ENCODE peak calls at places on chromosomes 5 and 9, in four cellular contexts. One of them, this sample, is unnamed.

GRCh38 chr5:60727032-60727431 is 27.1 kb upstream of the DEPDC1B start:
- DNase-seq in GM12878: no peak
- DNase-seq in SK-N-SH: no peak
- DNase-seq in K562: no peak
- DNase-seq in this sample: no peak

GRCh38 chr5:158045696-158046095 is 186.8 kb upstream of the CLINT1 start:
- DNase-seq in GM12878: no peak
- DNase-seq in SK-N-SH: no peak
- DNase-seq in K562: no peak
- DNase-seq in this sample: no peak

GRCh38 chr5:174320051-174320450 is 274.5 kb downstream of the NSG2 start:
- DNase-seq in GM12878: no peak
- DNase-seq in SK-N-SH: no peak
- DNase-seq in K562: no peak
- DNase-seq in this sample: no peak

GRCh38 chr9:77218612-77219011 is 41.3 kb downstream of the VPS13A start:
- DNase-seq in GM12878: no peak
- DNase-seq in SK-N-SH: no peak
- DNase-seq in K562: no peak
- DNase-seq in this sample: peak

GRCh38 chr5:159908201-159908940 is 7.9 kb upstream of the ADRA1B start:
- DNase-seq in GM12878: no peak
- DNase-seq in SK-N-SH: no peak
- DNase-seq in K562: no peak
- DNase-seq in this sample: no peak

GRCh38 chr9:128026255-128027165 is 40.6 kb downstream of the NAIF1 start:
- DNase-seq in GM12878: peak
- DNase-seq in SK-N-SH: peak
- DNase-seq in K562: no peak
- DNase-seq in this sample: no peak

GRCh38 chr5:10689391-10690081 is 71.5 kb downstream of the DAP start:
- DNase-seq in GM12878: no peak
- DNase-seq in SK-N-SH: peak
- DNase-seq in K562: peak
- DNase-seq in this sample: peak

GRCh38 chr5:109701252-109701651 is 11.5 kb downstream of the MAN2A1 start:
- DNase-seq in GM12878: no peak
- DNase-seq in SK-N-SH: no peak
- DNase-seq in K562: no peak
- DNase-seq in this sample: peak

GRCh38 chr9:34334337-34334824 is 5.0 kb downstream of the NUDT2 start:
- DNase-seq in GM12878: no peak
- DNase-seq in SK-N-SH: no peak
- DNase-seq in K562: no peak
- DNase-seq in this sample: peak

GRCh38 chr9:98806394-98807069 is 938 bp upstream of the GALNT12 start:
- DNase-seq in GM12878: no peak
- DNase-seq in SK-N-SH: no peak
- DNase-seq in K562: no peak
- DNase-seq in this sample: peak

GRCh38 chr9:90966475-90967150 is 165.0 kb downstream of the SYK start:
- DNase-seq in GM12878: no peak
- DNase-seq in SK-N-SH: no peak
- DNase-seq in K562: no peak
- DNase-seq in this sample: peak

GRCh38 chr5:18745591-18745987 is 1111.3 kb downstream of the TAF11L14 start:
- DNase-seq in GM12878: no peak
- DNase-seq in SK-N-SH: no peak
- DNase-seq in K562: no peak
- DNase-seq in this sample: no peak

GRCh38 chr9:121278535-121279169 is 10.7 kb downstream of the GSN start:
- DNase-seq in GM12878: peak
- DNase-seq in SK-N-SH: peak
- DNase-seq in K562: peak
- DNase-seq in this sample: peak

GRCh38 chr5:7367780-7368179 is 28.2 kb upstream of the ADCY2 start:
- DNase-seq in GM12878: no peak
- DNase-seq in SK-N-SH: no peak
- DNase-seq in K562: no peak
- DNase-seq in this sample: no peak

GRCh38 chr5:142472306-142472951 is 147.6 kb upstream of the SPRY4 start:
- DNase-seq in GM12878: no peak
- DNase-seq in SK-N-SH: no peak
- DNase-seq in K562: peak
- DNase-seq in this sample: peak

GRCh38 chr5:41433552-41434181 is 76.7 kb downstream of the PLCXD3 start:
- DNase-seq in GM12878: no peak
- DNase-seq in SK-N-SH: no peak
- DNase-seq in K562: no peak
- DNase-seq in this sample: peak

GRCh38 chr5:44665101-44665701 is 143.5 kb upstream of the MRPS30 start:
- DNase-seq in GM12878: no peak
- DNase-seq in SK-N-SH: no peak
- DNase-seq in K562: no peak
- DNase-seq in this sample: no peak

GRCh38 chr9:18798106-18798505 is 234.9 kb downstream of the SAXO1 start:
- DNase-seq in GM12878: no peak
- DNase-seq in SK-N-SH: no peak
- DNase-seq in K562: no peak
- DNase-seq in this sample: peak

GRCh38 chr9:95923794-95924193 is 48.3 kb downstream of the ERCC6L2 start:
- DNase-seq in GM12878: no peak
- DNase-seq in SK-N-SH: no peak
- DNase-seq in K562: no peak
- DNase-seq in this sample: no peak

GRCh38 chr5:98307811-98308210 is 465.7 kb upstream of the RGMB start:
- DNase-seq in GM12878: no peak
- DNase-seq in SK-N-SH: no peak
- DNase-seq in K562: no peak
- DNase-seq in this sample: peak
- TF ChIP-seq RCOR1 in GM12878: no peak
- TF ChIP-seq RCOR1 in SK-N-SH: no peak
- TF ChIP-seq RCOR1 in K562: no peak
- TF ChIP-seq RCOR1 in this sample: no peak

DNA sequence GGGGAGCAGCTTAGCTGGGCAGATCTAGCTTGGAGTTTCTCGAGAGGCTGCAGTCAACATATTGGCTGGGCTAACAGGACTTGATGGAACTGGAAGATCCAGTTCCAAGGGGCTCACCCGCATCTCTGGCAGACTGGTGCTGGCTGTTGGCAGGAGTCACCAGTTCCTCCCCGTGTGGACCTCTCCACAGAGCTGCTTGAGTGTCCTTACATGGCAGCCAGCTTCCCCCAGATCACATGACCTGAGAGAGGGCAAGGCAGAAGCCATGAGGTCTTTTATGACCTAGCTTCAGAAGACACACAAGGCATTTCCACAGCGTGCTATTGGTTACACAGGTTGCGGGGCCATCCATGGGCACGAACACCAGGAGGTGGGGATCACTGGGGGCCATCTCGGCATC is 26.4 kb upstream of the RXRA start:
- DNase-seq in GM12878: no peak
- DNase-seq in SK-N-SH: no peak
- DNase-seq in K562: no peak
- DNase-seq in this sample: no peak
- TF ChIP-seq RCOR1 in GM12878: no peak
- TF ChIP-seq RCOR1 in SK-N-SH: no peak
- TF ChIP-seq RCOR1 in K562: no peak
- TF ChIP-seq RCOR1 in this sample: no peak

GRCh38 chr5:1009359-1010180 is 968 bp downstream of the NKD2 start:
- DNase-seq in GM12878: no peak
- DNase-seq in SK-N-SH: no peak
- DNase-seq in K562: peak
- DNase-seq in this sample: no peak

GRCh38 chr5:1007681-1008450 is 736 bp upstream of the NKD2 start:
- DNase-seq in GM12878: no peak
- DNase-seq in SK-N-SH: no peak
- DNase-seq in K562: no peak
- DNase-seq in this sample: no peak

GRCh38 chr5:1007221-1007680 is 1.4 kb upstream of the NKD2 start:
- DNase-seq in GM12878: no peak
- DNase-seq in SK-N-SH: no peak
- DNase-seq in K562: peak
- DNase-seq in this sample: no peak

GRCh38 chr5:1010181-1010510 is 1.5 kb downstream of the NKD2 start:
- DNase-seq in GM12878: no peak
- DNase-seq in SK-N-SH: no peak
- DNase-seq in K562: peak
- DNase-seq in this sample: no peak

GRCh38 chr5:1008451-1009358 is at the start of gene NKD2:
- DNase-seq in GM12878: no peak
- DNase-seq in SK-N-SH: peak
- DNase-seq in K562: peak
- DNase-seq in this sample: no peak
- TF ChIP-seq RCOR1 in GM12878: no peak
- TF ChIP-seq RCOR1 in SK-N-SH: no peak
- TF ChIP-seq RCOR1 in K562: no peak
- TF ChIP-seq RCOR1 in this sample: no peak

DNA sequence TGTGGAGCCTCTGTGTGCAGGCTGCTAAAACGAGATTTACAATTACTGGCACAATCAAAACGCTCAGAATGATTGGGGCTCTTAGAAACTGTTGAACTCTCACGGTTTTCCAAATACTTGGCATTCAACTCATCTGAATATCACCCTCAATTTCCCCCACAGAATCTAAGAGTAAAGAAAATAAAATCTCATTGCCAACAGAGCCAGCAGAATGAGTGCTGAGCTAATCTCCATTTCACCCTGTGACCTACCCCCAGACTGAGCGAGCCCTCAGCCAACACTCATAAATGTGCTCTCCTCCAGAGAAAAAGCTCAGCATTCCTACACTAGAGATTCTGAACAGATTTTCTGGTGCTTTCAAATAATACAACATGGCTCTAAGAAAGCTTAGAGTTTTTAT is 35.3 kb upstream of the TMED7 start:
- DNase-seq in GM12878: no peak
- DNase-seq in SK-N-SH: no peak
- DNase-seq in K562: no peak
- DNase-seq in this sample: no peak
- TF ChIP-seq RCOR1 in GM12878: no peak
- TF ChIP-seq RCOR1 in SK-N-SH: no peak
- TF ChIP-seq RCOR1 in K562: no peak
- TF ChIP-seq RCOR1 in this sample: no peak

DNA sequence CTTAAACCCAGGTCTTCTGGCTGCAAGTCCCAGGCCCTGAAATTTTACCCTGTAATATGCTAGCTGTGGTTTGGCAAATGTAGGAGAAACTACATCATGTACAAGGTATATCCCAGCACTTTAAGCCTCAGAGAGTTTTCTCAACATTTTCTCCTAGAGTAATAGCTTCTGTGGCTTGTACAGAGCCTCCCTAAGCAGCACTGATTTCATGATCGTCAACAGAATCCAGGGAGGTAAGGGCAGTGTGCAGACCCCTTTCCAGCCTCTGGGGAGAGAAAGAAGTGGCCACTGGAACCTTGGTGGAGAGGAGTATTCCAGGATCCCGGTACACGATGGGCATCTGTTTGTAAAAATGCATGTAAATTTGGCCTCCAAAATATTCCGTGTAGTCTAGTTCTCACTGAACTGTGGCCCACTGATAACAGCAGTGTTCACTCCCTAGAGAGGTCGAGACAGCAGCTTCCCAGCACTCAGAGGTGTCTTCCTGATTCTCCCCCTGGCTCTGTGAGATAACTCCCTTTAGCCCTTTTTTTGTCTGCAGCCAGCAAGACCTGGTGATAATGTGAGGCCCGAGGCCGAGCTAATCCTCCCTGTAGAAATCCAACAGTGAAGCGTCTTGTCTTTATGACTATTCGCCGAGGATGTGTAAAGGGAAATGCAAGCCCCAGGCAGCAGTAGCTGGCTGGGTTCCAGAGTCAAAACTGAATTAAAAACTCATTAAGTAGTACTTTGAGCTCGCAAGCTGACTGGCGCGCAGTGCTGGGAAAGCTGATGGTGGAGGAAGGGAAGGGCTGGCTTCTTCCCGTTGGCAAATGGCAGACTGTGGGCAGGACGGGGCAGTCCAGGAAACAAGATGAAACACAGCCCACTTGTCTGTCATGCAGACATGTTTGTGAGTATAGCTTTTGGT is 59.0 kb downstream of the MAP1B start:
- DNase-seq in GM12878: no peak
- DNase-seq in SK-N-SH: peak
- DNase-seq in K562: peak
- DNase-seq in this sample: peak
- TF ChIP-seq RCOR1 in GM12878: no peak
- TF ChIP-seq RCOR1 in SK-N-SH: peak
- TF ChIP-seq RCOR1 in K562: peak
- TF ChIP-seq RCOR1 in this sample: no peak